ENCODE peak calls at places on chromosomes 2 and 18, in ten cellular contexts. D, U, B, W, H, V, O, X, K and R are unnamed samples.

GRCh38 chr2:27833931-27834330 is 56.3 kb downstream of the RBKS start:
- DNase-seq in H (no peak), D (no peak), B (no peak), K (no peak), U (no peak), V (peak), W (no peak), X (no peak), O (no peak), R (peak)

GRCh38 chr2:70248810-70249438 is 496 bp upstream of the TIA1 start:
- DNase-seq in K (peak), H (peak), U (no peak), V (no peak), D (no peak), X (no peak), B (no peak), O (peak), W (peak), R (no peak)

GRCh38 chr18:9827856-9828793 is 57.6 kb upstream of the TXNDC2 start:
- DNase-seq in W (peak), H (no peak), K (no peak), U (no peak), X (peak), O (peak), V (peak), B (peak), D (no peak), R (peak)

GRCh38 chr2:239791727-239792648 is 233.2 kb downstream of the NDUFA10 start:
- DNase-seq in K (no peak), X (no peak), O (no peak), D (no peak), W (no peak), U (no peak), B (no peak), V (no peak), H (no peak), R (no peak)

GRCh38 chr2:50901510-50901909 is 130.4 kb downstream of the NRXN1 start:
- DNase-seq in W (no peak), O (no peak), U (no peak), V (no peak), K (no peak), B (no peak), H (no peak), X (no peak), D (no peak), R (no peak)

GRCh38 chr2:199057936-199058335 is 399.8 kb downstream of the SATB2 start:
- DNase-seq in D (no peak), H (no peak), U (no peak), V (no peak), K (no peak), B (no peak), W (no peak), O (no peak), X (no peak), R (peak)

GRCh38 chr18:32048507-32049091 is 30.0 kb downstream of the RNF125 start:
- DNase-seq in O (peak), U (no peak), W (no peak), D (no peak), K (no peak), V (peak), X (peak), B (peak), H (no peak), R (no peak)

GRCh38 chr2:26562811-26563645 is 78.1 kb downstream of the CIB4 start:
- DNase-seq in D (no peak), K (peak), W (peak), H (no peak), U (no peak), X (no peak), O (peak), B (no peak), V (peak), R (peak)